ENCODE peak calls at places on chromosomes 13 and 19, in six cellular contexts. One of them, this sample, is unnamed.

GRCh38 chr13:111337741-111338140 is 17.3 kb downstream of the TEX29 start:
- DNase-seq in GM04504: no peak
- DNase-seq in germinal center: no peak
- DNase-seq in posterior vena cava: no peak
- DNase-seq in brain pericyte: no peak
- DNase-seq in AG04449: no peak
- DNase-seq in this sample: peak

GRCh38 chr13:27242642-27243185 is 8.6 kb upstream of the RPL21 start:
- DNase-seq in posterior vena cava: no peak
- DNase-seq in brain pericyte: no peak
- DNase-seq in GM04504: no peak
- DNase-seq in germinal center: no peak
- DNase-seq in AG04449: no peak
- DNase-seq in this sample: no peak

GRCh38 chr13:110023729-110024645 is 237.6 kb upstream of the IRS2 start:
- DNase-seq in GM04504: no peak
- DNase-seq in AG04449: no peak
- DNase-seq in brain pericyte: peak
- DNase-seq in posterior vena cava: no peak
- DNase-seq in germinal center: no peak
- DNase-seq in this sample: no peak

GRCh38 chr19:41754596-41754995 is 734 bp upstream of the CEACAM6 start:
- DNase-seq in GM04504: no peak
- DNase-seq in posterior vena cava: no peak
- DNase-seq in brain pericyte: no peak
- DNase-seq in germinal center: no peak
- DNase-seq in AG04449: no peak
- DNase-seq in this sample: no peak

GRCh38 chr19:48123907-48124675 is 13.5 kb upstream of the PLA2G4C start:
- DNase-seq in posterior vena cava: no peak
- DNase-seq in germinal center: no peak
- DNase-seq in brain pericyte: no peak
- DNase-seq in GM04504: no peak
- DNase-seq in AG04449: no peak
- DNase-seq in this sample: no peak

GRCh38 chr19:485122-485521 is 11.2 kb upstream of the MADCAM1 start:
- DNase-seq in GM04504: no peak
- DNase-seq in AG04449: no peak
- DNase-seq in brain pericyte: no peak
- DNase-seq in posterior vena cava: no peak
- DNase-seq in germinal center: no peak
- DNase-seq in this sample: no peak

GRCh38 chr13:62473190-62473943 is 1057.7 kb upstream of the PCDH20 start:
- DNase-seq in germinal center: no peak
- DNase-seq in AG04449: no peak
- DNase-seq in GM04504: no peak
- DNase-seq in brain pericyte: no peak
- DNase-seq in posterior vena cava: no peak
- DNase-seq in this sample: no peak

GRCh38 chr19:57850553-57851017 is 926 bp downstream of the ZNF587 start:
- DNase-seq in posterior vena cava: no peak
- DNase-seq in germinal center: no peak
- DNase-seq in brain pericyte: no peak
- DNase-seq in AG04449: no peak
- DNase-seq in GM04504: no peak
- DNase-seq in this sample: no peak

GRCh38 chr13:98207411-98207810 is 30.3 kb upstream of the RNF113B start:
- DNase-seq in AG04449: no peak
- DNase-seq in GM04504: no peak
- DNase-seq in brain pericyte: no peak
- DNase-seq in posterior vena cava: no peak
- DNase-seq in germinal center: no peak
- DNase-seq in this sample: no peak

GRCh38 chr19:45003485-45003884 is 2.2 kb downstream of the RELB start:
- DNase-seq in AG04449: no peak
- DNase-seq in GM04504: no peak
- DNase-seq in germinal center: no peak
- DNase-seq in brain pericyte: no peak
- DNase-seq in posterior vena cava: no peak
- DNase-seq in this sample: no peak

GRCh38 chr19:43731346-43731745 is 15.5 kb downstream of the IRGC start:
- DNase-seq in germinal center: no peak
- DNase-seq in AG04449: no peak
- DNase-seq in posterior vena cava: no peak
- DNase-seq in GM04504: no peak
- DNase-seq in brain pericyte: no peak
- DNase-seq in this sample: no peak

GRCh38 chr19:31516756-31517155 is 167.5 kb upstream of the TSHZ3 start:
- DNase-seq in AG04449: no peak
- DNase-seq in germinal center: no peak
- DNase-seq in posterior vena cava: no peak
- DNase-seq in brain pericyte: no peak
- DNase-seq in GM04504: no peak
- DNase-seq in this sample: no peak

This sample was measured in mesenteric fat pad.